ENCODE peak calls at places on chromosomes 4 and X, in nine cellular contexts. O, C, F, Y, L, J, G, I and R are unnamed samples.
A peak's percentile ranks its signal among the peaks of the same experiment; 100 is the strongest.

GRCh38 chr4:133323670-133324069 is 174.6 kb downstream of the PCDH10 start:
- DNase-seq in O (no peak), C (no peak), F (no peak), Y (no peak), L (no peak), J (no peak), G (no peak), I (no peak), R (no peak)

GRCh38 chrX:45900751-45901150 is 644.5 kb downstream of the ZNF674 start:
- DNase-seq in O (no peak), C (peak; percentile 43), F (peak; percentile 16), Y (peak; percentile 48), L (no peak), J (no peak), G (no peak), I (no peak), R (no peak)

GRCh38 chr4:183366436-183366835 is 44.2 kb upstream of the CLDN24 start:
- DNase-seq in O (no peak), C (no peak), F (no peak), Y (no peak), L (no peak), J (no peak), G (no peak), I (no peak), R (no peak)

GRCh38 chrX:125436855-125437254 is 117.2 kb downstream of the TEX13C start:
- DNase-seq in O (no peak), C (peak; percentile 47), F (peak; percentile 32), Y (peak; percentile 7), L (peak; percentile 22), J (peak; percentile 54), G (no peak), I (peak; percentile 50), R (peak; percentile 50)

GRCh38 chr4:107283587-107284559 is 247.8 kb upstream of the DKK2 start:
- DNase-seq in O (peak; percentile 27), C (no peak), F (peak; percentile 14), Y (peak; percentile 97), L (no peak), J (no peak), G (no peak), I (peak; percentile 17), R (peak; percentile 27)

GRCh38 chrX:150308041-150308440 is 55.1 kb upstream of the MAMLD1 start:
- DNase-seq in O (no peak), C (no peak), F (no peak), Y (no peak), L (no peak), J (no peak), G (no peak), I (no peak), R (no peak)

GRCh38 chr4:109027016-109027500 is 264.2 kb upstream of the ETNPPL start:
- DNase-seq in O (no peak), C (no peak), F (no peak), Y (no peak), L (no peak), J (no peak), G (no peak), I (no peak), R (no peak)

GRCh38 chrX:1658083-1658463 is 43.2 kb downstream of the ASMT start:
- DNase-seq in O (no peak), C (peak; percentile 52), F (no peak), Y (no peak), L (no peak), J (no peak), G (no peak), I (no peak), R (no peak)

GRCh38 chr4:7034262-7035081 is 8.7 kb upstream of the TADA2B start:
- DNase-seq in O (no peak), C (peak; percentile 19), F (peak; percentile 78), Y (peak; percentile 77), L (no peak), J (no peak), G (no peak), I (peak; percentile 46), R (peak; percentile 88)

GRCh38 chr4:124212835-124213640 is 499.5 kb downstream of the ANKRD50 start:
- DNase-seq in O (no peak), C (no peak), F (peak; percentile 8), Y (peak; percentile 14), L (no peak), J (no peak), G (no peak), I (no peak), R (no peak)

GRCh38 chr4:153521467-153521866 is 55.3 kb downstream of the TMEM131L start:
- DNase-seq in O (no peak), C (no peak), F (no peak), Y (no peak), L (peak; percentile 68), J (no peak), G (no peak), I (no peak), R (no peak)

GRCh38 chrX:40544343-40545250 is 36.2 kb upstream of the ATP6AP2 start:
- DNase-seq in O (peak; percentile 50), C (no peak), F (no peak), Y (peak; percentile 27), L (no peak), J (no peak), G (no peak), I (no peak), R (peak; percentile 42)

GRCh38 chr4:7945709-7946380 is 6.2 kb upstream of the AFAP1 start:
- DNase-seq in O (no peak), C (no peak), F (no peak), Y (no peak), L (no peak), J (no peak), G (no peak), I (no peak), R (no peak)

GRCh38 chrX:4185086-4185485 is 471.6 kb upstream of the PRKX start:
- DNase-seq in O (no peak), C (no peak), F (no peak), Y (no peak), L (no peak), J (no peak), G (no peak), I (no peak), R (no peak)

GRCh38 chrX:4179031-4179430 is 465.6 kb upstream of the PRKX start:
- DNase-seq in O (no peak), C (no peak), F (no peak), Y (no peak), L (no peak), J (no peak), G (no peak), I (no peak), R (no peak)

GRCh38 chrX:4182010-4182806 is 468.8 kb upstream of the PRKX start:
- DNase-seq in O (no peak), C (no peak), F (no peak), Y (no peak), L (no peak), J (no peak), G (no peak), I (peak; percentile 41), R (no peak)
- TF ChIP-seq EZH2phosphoT487 in O (no peak), C (no peak), F (no peak), Y (no peak), L (no peak), J (no peak), G (no peak), I (no peak), R (no peak)

GRCh38 chr4:73018595-73018994 is 50.9 kb downstream of the COX18 start:
- DNase-seq in O (no peak), C (peak; percentile 16), F (no peak), Y (no peak), L (no peak), J (no peak), G (no peak), I (peak; percentile 27), R (no peak)

GRCh38 chr4:73021634-73022033 is 47.9 kb downstream of the COX18 start:
- DNase-seq in O (peak; percentile 46), C (peak; percentile 64), F (peak; percentile 67), Y (peak; percentile 68), L (peak; percentile 49), J (peak; percentile 26), G (peak; percentile 22), I (peak; percentile 80), R (peak; percentile 80)

DNA sequence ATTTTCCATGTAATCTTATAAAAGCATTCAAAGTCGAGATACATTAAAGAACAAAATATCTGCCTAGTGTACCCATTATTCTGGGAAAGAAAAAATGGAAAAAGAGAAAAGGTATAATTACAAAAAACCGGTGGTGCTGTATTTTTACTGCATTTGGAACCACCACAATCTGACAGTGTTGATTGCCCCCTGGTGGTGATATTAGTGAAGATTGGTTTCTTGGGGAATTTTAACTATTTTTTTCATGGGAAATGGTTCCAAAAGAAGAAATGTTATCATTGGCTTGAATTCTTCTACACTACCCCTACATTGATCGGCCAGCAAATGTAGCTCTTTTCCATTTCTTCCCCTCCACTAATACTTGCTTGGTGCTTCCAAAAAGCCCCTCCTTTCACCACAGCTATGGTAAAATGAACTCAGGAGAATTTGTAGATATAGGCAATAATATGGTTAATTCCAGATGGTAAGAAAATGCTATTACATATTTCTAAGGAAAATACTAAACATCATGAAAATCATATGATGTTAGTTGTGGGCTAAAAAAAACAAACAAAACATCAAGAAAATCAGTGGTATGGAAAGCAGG is 50.0 kb downstream of the COX18 start:
- DNase-seq in O (peak; percentile 49), C (peak; percentile 67), F (peak; percentile 74), Y (peak; percentile 76), L (peak; percentile 61), J (peak; percentile 53), G (peak; percentile 23), I (peak; percentile 78), R (peak; percentile 78)
- TF ChIP-seq EZH2phosphoT487 in O (no peak), C (no peak), F (no peak), Y (no peak), L (no peak), J (no peak), G (no peak), I (no peak), R (no peak)

DNA sequence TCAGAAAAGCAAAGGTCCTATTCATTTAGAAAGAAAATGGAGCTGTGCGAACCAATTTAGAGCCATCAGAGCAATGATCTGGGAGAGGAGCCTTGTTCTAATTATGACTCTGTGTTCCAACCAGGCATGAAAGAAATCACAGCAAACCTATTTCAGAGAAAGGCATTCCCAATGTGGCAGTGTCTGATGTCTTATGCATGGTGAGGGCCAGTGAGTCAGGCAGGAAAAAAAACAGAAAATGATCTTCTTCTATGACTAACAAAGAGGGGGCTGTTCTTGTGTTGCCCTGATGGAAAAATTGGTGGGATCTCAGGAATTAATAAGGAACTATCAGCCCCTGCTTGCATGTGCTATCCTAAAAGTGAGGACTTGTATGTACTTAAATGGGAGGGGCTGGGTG is 20.0 kb upstream of the CCDC149 start:
- DNase-seq in O (no peak), C (no peak), F (no peak), Y (peak; percentile 48), L (no peak), J (no peak), G (no peak), I (no peak), R (no peak)
- TF ChIP-seq EZH2phosphoT487 in O (no peak), C (no peak), F (no peak), Y (no peak), L (no peak), J (no peak), G (no peak), I (no peak), R (no peak)

DNA sequence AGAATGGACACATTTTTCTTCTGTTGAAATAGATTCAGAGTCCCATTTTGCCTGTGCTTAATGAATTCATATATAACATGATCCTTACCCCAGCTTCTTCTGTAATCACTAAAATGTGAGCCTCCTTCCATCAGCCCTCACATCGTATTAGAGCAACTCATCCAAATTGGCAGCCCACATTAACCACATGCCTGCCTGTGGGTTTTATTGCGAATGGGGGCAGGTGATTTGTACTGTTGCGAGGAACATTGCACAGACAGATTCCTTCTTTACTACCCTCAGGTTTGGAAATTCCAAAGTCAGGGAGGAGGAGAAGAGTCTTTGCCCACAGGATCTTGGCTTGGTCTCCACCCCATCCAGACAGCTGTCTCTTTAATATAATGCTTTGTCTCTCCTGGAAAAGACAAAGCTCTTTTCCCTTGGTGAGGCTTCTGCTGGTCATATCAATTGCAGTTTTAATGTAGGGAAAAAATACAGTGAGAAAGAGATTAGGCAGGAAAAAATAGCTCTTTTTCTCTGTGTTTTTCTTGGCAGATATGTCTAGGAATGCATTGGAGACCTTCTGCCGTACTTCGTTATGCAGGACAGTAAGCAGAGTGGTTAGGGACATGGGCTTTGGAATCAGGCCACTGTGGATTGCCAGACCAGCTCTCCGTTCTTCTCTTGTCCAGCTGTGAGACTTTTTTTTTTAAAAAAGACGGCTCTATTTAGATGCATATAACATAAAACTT is 371.2 kb downstream of the AFF2 start:
- DNase-seq in O (no peak), C (no peak), F (no peak), Y (peak; percentile 81), L (no peak), J (no peak), G (no peak), I (no peak), R (no peak)
- TF ChIP-seq EZH2phosphoT487 in O (no peak), C (no peak), F (no peak), Y (peak; percentile 30), L (no peak), J (no peak), G (no peak), I (no peak), R (no peak)